ENCODE peak calls at places on chromosomes 7 and 10, in eight cellular contexts. T, E, H, V, G, K, L and X are unnamed samples.
A peak's percentile ranks its signal among the peaks of the same experiment; 100 is the strongest.

GRCh38 chr10:32039745-32040144 is 16.5 kb downstream of the KIF5B start:
- DNase-seq in V (no peak), T (no peak), L (no peak), G (no peak), E (no peak), H (no peak), K (no peak), X (no peak)

GRCh38 chr7:151897201-151897711 is 20.3 kb upstream of the PRKAG2 start:
- DNase-seq in H (no peak), L (peak; percentile 66), V (no peak), T (no peak), G (no peak), E (no peak), K (peak; percentile 45), X (no peak)

GRCh38 chr10:61883376-61883997 is 18.0 kb upstream of the ARID5B start:
- DNase-seq in T (no peak), E (no peak), K (no peak), L (no peak), G (no peak), V (no peak), H (no peak), X (no peak)

GRCh38 chr7:24732646-24733413 is 24.4 kb downstream of the GSDME start:
- DNase-seq in T (peak; percentile 58), L (no peak), E (peak; percentile 92), V (peak; percentile 39), H (no peak), K (no peak), G (no peak), X (no peak)

GRCh38 chr7:22195402-22195801 is 161.6 kb downstream of the RAPGEF5 start:
- DNase-seq in G (no peak), T (no peak), H (no peak), E (no peak), K (no peak), V (no peak), L (no peak), X (no peak)

GRCh38 chr10:51918921-51919325 is 219.5 kb upstream of the CSTF2T start:
- DNase-seq in L (no peak), K (no peak), E (no peak), T (no peak), H (no peak), G (no peak), V (no peak), X (no peak)

GRCh38 chr10:12531305-12531738 is 182.0 kb downstream of the CAMK1D start:
- DNase-seq in H (no peak), E (peak; percentile 18), G (no peak), L (no peak), V (peak; percentile 27), K (no peak), T (peak; percentile 51), X (no peak)

GRCh38 chr7:90624128-90624980 is 28.2 kb downstream of the CDK14 start:
- DNase-seq in E (peak; percentile 36), G (no peak), V (no peak), H (no peak), K (peak; percentile 85), L (peak; percentile 42), T (no peak), X (no peak)

GRCh38 chr10:116055252-116055918 is 217.6 kb downstream of the GFRA1 start:
- DNase-seq in K (peak; percentile 56), H (no peak), T (no peak), V (no peak), E (no peak), G (no peak), L (no peak), X (no peak)

GRCh38 chr10:106107711-106108110 is 1056.8 kb downstream of the SORCS1 start:
- DNase-seq in L (no peak), T (no peak), K (no peak), V (no peak), H (no peak), G (no peak), E (no peak), X (no peak)

GRCh38 chr7:44124822-44125202 is 1.5 kb upstream of the POLD2 start:
- DNase-seq in H (no peak), L (no peak), V (no peak), T (no peak), K (no peak), E (no peak), G (no peak), X (no peak)

GRCh38 chr10:74585231-74586087 is 240.9 kb upstream of the KAT6B start:
- DNase-seq in V (peak; percentile 40), G (no peak), H (no peak), E (peak; percentile 0), K (peak; percentile 17), T (no peak), L (peak; percentile 32), X (no peak)

GRCh38 chr10:119611433-119611832 is 14.7 kb upstream of the TIAL1 start:
- DNase-seq in L (no peak), K (no peak), E (no peak), V (no peak), H (no peak), G (no peak), T (no peak), X (no peak)

GRCh38 chr7:156776527-156776926 is 116.5 kb downstream of the LMBR1 start:
- DNase-seq in L (no peak), H (no peak), K (no peak), T (no peak), G (no peak), E (no peak), V (no peak), X (no peak)

GRCh38 chr7:55550838-55551537 is 21.3 kb downstream of the VOPP1 start:
- DNase-seq in V (no peak), K (no peak), G (no peak), E (no peak), H (no peak), L (no peak), T (no peak), X (no peak)

GRCh38 chr7:31633894-31634494 is 53.0 kb upstream of the PPP1R17 start:
- DNase-seq in E (peak; percentile 39), L (peak; percentile 82), V (peak; percentile 11), H (peak; percentile 60), G (peak; percentile 54), K (peak; percentile 37), T (no peak), X (no peak)

GRCh38 chr10:66934711-66935110 is 8.9 kb downstream of the LRRTM3 start:
- DNase-seq in E (no peak), H (no peak), V (no peak), K (no peak), G (no peak), T (no peak), L (no peak), X (no peak)
- H3K36me3 ChIP-seq in E (no peaks in the 10 kb centered on the region), H (no peaks in the 10 kb centered on the region), V (no peaks in the 10 kb centered on the region), K (no peaks in the 10 kb centered on the region), G (no peaks in the 10 kb centered on the region), T (no peaks in the 10 kb centered on the region), L (no peaks in the 10 kb centered on the region), X (no peaks in the 10 kb centered on the region)

GRCh38 chr10:4816966-4817365 is 9.0 kb upstream of the AKR1E2 start:
- DNase-seq in V (no peak), T (no peak), L (no peak), H (no peak), K (no peak), G (no peak), E (no peak), X (no peak)

GRCh38 chr10:4812952-4813351 is 13.1 kb upstream of the AKR1E2 start:
- DNase-seq in H (no peak), E (peak; percentile 96), T (no peak), V (no peak), L (no peak), K (peak; percentile 67), G (peak; percentile 30), X (no peak)

GRCh38 chr10:4812041-4812440 is 14.0 kb upstream of the AKR1E2 start:
- DNase-seq in L (no peak), K (no peak), G (no peak), T (no peak), V (no peak), H (no peak), E (no peak), X (no peak)

GRCh38 chr10:4810093-4810492 is 15.9 kb upstream of the AKR1E2 start:
- DNase-seq in L (no peak), G (no peak), K (no peak), E (peak; percentile 73), T (no peak), H (no peak), V (peak; percentile 17), X (no peak)

GRCh38 chr10:4813496-4813895 is 12.5 kb upstream of the AKR1E2 start:
- DNase-seq in V (no peak), T (no peak), L (no peak), E (no peak), H (no peak), K (no peak), G (no peak), X (no peak)
- H3K27ac ChIP-seq in V (no peak overlapping the region), T (no peak overlapping the region), L (no peak overlapping the region), E (no peak overlapping the region), H (no peak overlapping the region), K (peak overlapping the region; percentile 30), G (peak overlapping the region; percentile 68), X (no peak overlapping the region)

DNA sequence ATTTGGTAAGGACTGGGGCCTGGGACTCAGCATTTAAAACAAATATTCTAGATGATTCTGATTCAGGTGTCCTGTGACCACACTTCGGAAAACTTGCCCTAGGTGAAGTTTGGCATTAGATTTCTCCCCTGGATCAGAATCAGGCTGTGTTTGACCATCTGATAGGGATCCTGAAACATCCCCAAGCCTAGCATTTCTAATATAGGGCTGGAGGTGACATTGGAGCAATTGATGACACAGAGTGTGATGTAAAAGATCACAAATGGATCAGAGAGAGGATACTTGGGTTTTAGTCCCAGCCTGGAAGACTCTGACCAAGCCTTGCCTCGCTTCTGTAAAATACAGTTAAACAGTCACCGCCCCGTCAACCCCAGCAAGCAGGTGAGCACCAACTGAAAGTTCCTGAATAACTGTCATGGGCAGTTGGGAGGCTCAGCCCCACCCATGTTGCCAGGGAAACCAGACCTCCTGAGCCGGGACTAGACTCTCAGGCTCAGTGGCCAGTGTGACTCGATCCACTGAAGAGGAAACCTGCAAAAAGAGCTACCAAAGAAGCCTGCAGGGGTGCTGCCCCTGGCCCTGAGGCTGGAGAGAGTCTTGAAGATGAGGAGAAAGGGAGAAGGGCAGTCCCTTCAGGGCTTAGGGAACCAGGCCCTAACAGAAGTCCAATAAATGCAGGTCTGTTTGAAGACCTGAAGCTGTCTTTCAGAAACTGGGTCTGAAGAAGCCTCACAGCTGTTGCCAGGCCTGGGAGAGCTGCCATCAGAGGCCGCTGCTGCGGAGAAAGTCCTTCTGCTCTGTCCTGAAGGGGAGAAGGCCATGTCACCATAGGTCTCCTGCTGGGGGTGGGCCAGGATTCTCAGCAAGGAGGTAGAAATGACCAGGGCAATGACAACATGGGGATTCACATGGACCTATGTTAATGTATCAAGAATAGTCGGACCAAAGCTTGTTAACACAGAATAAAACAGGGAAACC is 126.1 kb upstream of the KCNMA1 start:
- DNase-seq in E (no peak), K (no peak), T (no peak), V (no peak), L (peak; percentile 22), H (no peak), G (no peak), X (no peak)
- H3K4me1 ChIP-seq in E (no peaks in the 10 kb centered on the region), K (no peaks in the 10 kb centered on the region), T (no peaks in the 10 kb centered on the region), V (no peaks in the 10 kb centered on the region), L (peaks cover 14% of the 10 kb centered on the region), H (no peaks in the 10 kb centered on the region), G (no peaks in the 10 kb centered on the region), X (no peaks in the 10 kb centered on the region)

DNA sequence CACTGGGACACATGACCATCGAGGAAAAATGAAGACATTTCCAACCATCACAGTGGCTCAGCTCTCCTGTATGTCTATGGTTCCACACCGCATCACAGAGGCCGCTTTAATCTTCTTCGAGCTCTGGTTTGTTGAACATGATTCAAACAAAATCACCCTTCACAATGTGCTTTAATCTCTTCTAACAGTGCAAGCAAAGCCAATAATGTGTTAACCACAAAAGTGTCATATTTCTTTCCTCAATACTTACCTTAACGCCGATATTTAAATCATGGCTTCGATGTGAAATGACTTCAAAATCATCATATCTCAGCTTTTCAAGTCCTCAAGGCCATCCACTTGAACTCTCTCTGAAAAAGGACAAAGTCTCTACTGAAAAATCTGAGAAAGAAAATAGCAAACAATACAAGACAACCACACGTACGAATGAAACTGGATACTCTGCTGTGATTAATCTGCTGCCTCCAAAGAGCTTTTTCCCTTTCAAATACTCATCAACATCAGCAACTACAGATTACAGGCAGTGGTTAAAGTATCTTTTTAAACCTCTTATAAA is 23.0 kb upstream of the SVIL start:
- DNase-seq in G (no peak), T (no peak), E (no peak), H (no peak), V (no peak), L (no peak), K (peak; percentile 28), X (no peak)
- H3K36me3 ChIP-seq in G (no peaks in the 10 kb centered on the region), T (peaks cover 14% of the 10 kb centered on the region), E (peaks cover 15% of the 10 kb centered on the region), H (no peaks in the 10 kb centered on the region), V (no peaks in the 10 kb centered on the region), L (peaks cover 9% of the 10 kb centered on the region), K (no peaks in the 10 kb centered on the region), X (peaks cover 15% of the 10 kb centered on the region)